ENCODE peak calls at places on chromosomes 11 and 22, in four cellular contexts. P is non-pigmented ciliary epithelial cell, C is mucosa of descending colon, D is NCI-H526. Q is an unnamed sample.
A peak's percentile ranks its signal among the peaks of the same experiment; 100 is the strongest.

GRCh38 chr11:27230175-27230565 is 132.8 kb downstream of the CCDC34 start:
- DNase-seq in P (no peak), C (no peak), D (no peak), Q (no peak)

GRCh38 chr22:30253205-30253852 is 6.8 kb upstream of the LIF start:
- DNase-seq in P (no peak), C (peak; percentile 87), D (no peak), Q (no peak)

GRCh38 chr11:30172872-30173271 is 57.9 kb upstream of the FSHB start:
- DNase-seq in P (no peak), C (no peak), D (no peak), Q (no peak)

GRCh38 chr11:125300791-125301218 is 136.3 kb downstream of the PKNOX2 start:
- DNase-seq in P (peak; percentile 54), C (no peak), D (no peak), Q (peak; percentile 40)

GRCh38 chr11:64453466-64453865 is 94.5 kb downstream of the RPS6KA4 start:
- DNase-seq in P (no peak), C (no peak), D (no peak), Q (no peak)

GRCh38 chr22:37454857-37455686 is 27.8 kb upstream of the ELFN2 start:
- DNase-seq in P (peak; percentile 83), C (no peak), D (no peak), Q (peak; percentile 43)

GRCh38 chr11:13963169-13963948 is 836 bp downstream of the SPON1 start:
- DNase-seq in P (no peak), C (peak; percentile 73), D (no peak), Q (no peak)

GRCh38 chr11:104837969-104838639 is 60.2 kb downstream of the CASP12 start:
- DNase-seq in P (no peak), C (no peak), D (no peak), Q (no peak)

GRCh38 chr11:86459682-86460460 is 85.2 kb downstream of the CCDC81 start:
- DNase-seq in P (peak; percentile 64), C (no peak), D (no peak), Q (peak; percentile 46)

GRCh38 chr11:15158351-15159015 is 43.8 kb downstream of the INSC start:
- DNase-seq in P (no peak), C (no peak), D (no peak), Q (no peak)

GRCh38 chr11:62443390-62444201 is 24.8 kb downstream of the SCGB1A1 start:
- DNase-seq in P (no peak), C (no peak), D (no peak), Q (no peak)

GRCh38 chr11:70226967-70227366 is 23.9 kb downstream of the FADD start:
- DNase-seq in P (no peak), C (no peak), D (no peak), Q (no peak)

GRCh38 chr11:60972182-60973030 is 926 bp downstream of the CD6 start:
- DNase-seq in P (no peak), C (no peak), D (no peak), Q (no peak)

GRCh38 chr11:130693543-130693942 is 222.7 kb downstream of the SNX19 start:
- DNase-seq in P (no peak), C (no peak), D (no peak), Q (no peak)

GRCh38 chr11:44303401-44303938 is 6.5 kb downstream of the ALX4 start:
- DNase-seq in P (no peak), C (no peak), D (no peak), Q (no peak)

GRCh38 chr22:27749597-27750225 is 51.8 kb downstream of the MN1 start:
- DNase-seq in P (no peak), C (no peak), D (no peak), Q (no peak)

GRCh38 chr11:33248416-33248957 is 8.7 kb upstream of the HIPK3 start:
- DNase-seq in P (no peak), C (no peak), D (no peak), Q (peak; percentile 69)

GRCh38 chr22:27866136-27867091 is 52.6 kb downstream of the PITPNB start:
- DNase-seq in P (peak; percentile 77), C (no peak), D (no peak), Q (peak; percentile 55)

GRCh38 chr11:71342116-71342515 is 89.7 kb upstream of the SHANK2 start:
- DNase-seq in P (no peak), C (no peak), D (no peak), Q (no peak)

GRCh38 chr11:116499396-116500001 is 273.3 kb downstream of the BUD13 start:
- DNase-seq in P (no peak), C (peak; percentile 87), D (peak; percentile 90), Q (peak; percentile 10)

GRCh38 chr11:126153999-126154398 is 57.5 kb downstream of the RPUSD4 start:
- DNase-seq in P (no peak), C (no peak), D (no peak), Q (no peak)

GRCh38 chr11:12832828-12833227 is 158.6 kb downstream of the TEAD1 start:
- DNase-seq in P (no peak), C (no peak), D (no peak), Q (no peak)

GRCh38 chr22:46500201-46500600 is 37.2 kb downstream of the CELSR1 start:
- DNase-seq in P (no peak), C (no peak), D (no peak), Q (no peak)

GRCh38 chr11:120131941-120132644 is 5.8 kb downstream of the TRIM29 start:
- DNase-seq in P (no peak), C (peak; percentile 52), D (peak; percentile 99), Q (no peak)

GRCh38 chr22:50316114-50317065 is 8.9 kb upstream of the PLXNB2 start:
- DNase-seq in P (no peak), C (no peak), D (no peak), Q (no peak)

GRCh38 chr11:68312780-68313573 is 586 bp downstream of the LRP5 start:
- DNase-seq in P (no peak), C (peak; percentile 64), D (no peak), Q (no peak)

GRCh38 chr11:68044898-68045351 is 6.1 kb downstream of the TCIRG1 start:
- DNase-seq in P (no peak), C (no peak), D (no peak), Q (no peak)

GRCh38 chr11:78432058-78432515 is 14.5 kb upstream of the GAB2 start:
- DNase-seq in P (no peak), C (no peak), D (no peak), Q (no peak)

Q was measured in AG09309.